ENCODE peak calls at places on chromosomes 3 and 15, in six cellular contexts. One of them, this sample, is unnamed.

GRCh38 chr3:8884630-8885290 is 78.5 kb downstream of the RAD18 start:
- DNase-seq in SW480: no peak
- DNase-seq in left colon: no peak
- DNase-seq in astrocyte of the spinal cord: no peak
- DNase-seq in C1 segment of cervical spinal cord: no peak
- DNase-seq in H4: no peak
- DNase-seq in this sample: no peak

GRCh38 chr3:9183011-9183410 is 66.4 kb downstream of the SRGAP3 start:
- DNase-seq in SW480: no peak
- DNase-seq in left colon: no peak
- DNase-seq in astrocyte of the spinal cord: no peak
- DNase-seq in C1 segment of cervical spinal cord: peak; percentile 54
- DNase-seq in H4: no peak
- DNase-seq in this sample: peak; percentile 28

GRCh38 chr3:115154611-115155010 is 7.5 kb upstream of the ZBTB20 start:
- DNase-seq in SW480: no peak
- DNase-seq in left colon: no peak
- DNase-seq in astrocyte of the spinal cord: no peak
- DNase-seq in C1 segment of cervical spinal cord: no peak
- DNase-seq in H4: no peak
- DNase-seq in this sample: no peak

GRCh38 chr3:52070724-52071621 is 14.6 kb upstream of the DUSP7 start:
- DNase-seq in SW480: no peak
- DNase-seq in left colon: no peak
- DNase-seq in astrocyte of the spinal cord: no peak
- DNase-seq in C1 segment of cervical spinal cord: peak; percentile 52
- DNase-seq in H4: no peak
- DNase-seq in this sample: no peak

GRCh38 chr3:159057621-159058020 is 255.8 kb downstream of the MFSD1 start:
- DNase-seq in SW480: no peak
- DNase-seq in left colon: no peak
- DNase-seq in astrocyte of the spinal cord: no peak
- DNase-seq in C1 segment of cervical spinal cord: no peak
- DNase-seq in H4: no peak
- DNase-seq in this sample: no peak

GRCh38 chr3:24487325-24488242 is 7.1 kb downstream of the THRB start:
- DNase-seq in SW480: no peak
- DNase-seq in left colon: no peak
- DNase-seq in astrocyte of the spinal cord: no peak
- DNase-seq in C1 segment of cervical spinal cord: no peak
- DNase-seq in H4: no peak
- DNase-seq in this sample: no peak

GRCh38 chr3:20914260-20914659 is 728.3 kb upstream of the SGO1 start:
- DNase-seq in SW480: no peak
- DNase-seq in left colon: no peak
- DNase-seq in astrocyte of the spinal cord: no peak
- DNase-seq in C1 segment of cervical spinal cord: no peak
- DNase-seq in H4: no peak
- DNase-seq in this sample: no peak

GRCh38 chr15:52794665-52795463 is 4.7 kb upstream of the ONECUT1 start:
- DNase-seq in SW480: no peak
- DNase-seq in left colon: no peak
- DNase-seq in astrocyte of the spinal cord: no peak
- DNase-seq in C1 segment of cervical spinal cord: no peak
- DNase-seq in H4: no peak
- DNase-seq in this sample: no peak

GRCh38 chr3:66469220-66469640 is 31.6 kb downstream of the LRIG1 start:
- DNase-seq in SW480: no peak
- DNase-seq in left colon: no peak
- DNase-seq in astrocyte of the spinal cord: no peak
- DNase-seq in C1 segment of cervical spinal cord: no peak
- DNase-seq in H4: no peak
- DNase-seq in this sample: no peak

GRCh38 chr15:96312641-96313335 is 17.7 kb upstream of the NR2F2 start:
- DNase-seq in SW480: no peak
- DNase-seq in left colon: no peak
- DNase-seq in astrocyte of the spinal cord: no peak
- DNase-seq in C1 segment of cervical spinal cord: no peak
- DNase-seq in H4: no peak
- DNase-seq in this sample: no peak

GRCh38 chr15:92909131-92909781 is 9.1 kb downstream of the CHD2 start:
- DNase-seq in SW480: no peak
- DNase-seq in left colon: no peak
- DNase-seq in astrocyte of the spinal cord: peak; percentile 76
- DNase-seq in C1 segment of cervical spinal cord: no peak
- DNase-seq in H4: no peak
- DNase-seq in this sample: no peak

GRCh38 chr15:96274698-96275097 is 55.8 kb upstream of the NR2F2 start:
- DNase-seq in SW480: no peak
- DNase-seq in left colon: no peak
- DNase-seq in astrocyte of the spinal cord: no peak
- DNase-seq in C1 segment of cervical spinal cord: no peak
- DNase-seq in H4: no peak
- DNase-seq in this sample: no peak

GRCh38 chr3:158148218-158148617 is 38.3 kb downstream of the RSRC1 start:
- DNase-seq in SW480: no peak
- DNase-seq in left colon: no peak
- DNase-seq in astrocyte of the spinal cord: no peak
- DNase-seq in C1 segment of cervical spinal cord: no peak
- DNase-seq in H4: no peak
- DNase-seq in this sample: no peak

GRCh38 chr3:163722421-163722820 is 1355.9 kb downstream of the SI start:
- DNase-seq in SW480: no peak
- DNase-seq in left colon: no peak
- DNase-seq in astrocyte of the spinal cord: no peak
- DNase-seq in C1 segment of cervical spinal cord: no peak
- DNase-seq in H4: no peak
- DNase-seq in this sample: no peak

GRCh38 chr15:68650901-68651709 is 72.3 kb downstream of the CORO2B start:
- DNase-seq in SW480: peak; percentile 20
- DNase-seq in left colon: peak; percentile 71
- DNase-seq in astrocyte of the spinal cord: no peak
- DNase-seq in C1 segment of cervical spinal cord: peak; percentile 64
- DNase-seq in H4: no peak
- DNase-seq in this sample: no peak

GRCh38 chr3:194395767-194396527 is 3.1 kb downstream of the GP5 start:
- DNase-seq in SW480: peak; percentile 70
- DNase-seq in left colon: peak; percentile 35
- DNase-seq in astrocyte of the spinal cord: no peak
- DNase-seq in C1 segment of cervical spinal cord: no peak
- DNase-seq in H4: no peak
- DNase-seq in this sample: peak; percentile 24

GRCh38 chr15:56042982-56043980 is 49.9 kb upstream of the NEDD4 start:
- DNase-seq in SW480: no peak
- DNase-seq in left colon: no peak
- DNase-seq in astrocyte of the spinal cord: no peak
- DNase-seq in C1 segment of cervical spinal cord: no peak
- DNase-seq in H4: peak; percentile 28
- DNase-seq in this sample: no peak

GRCh38 chr3:61563614-61564404 is 2.4 kb downstream of the PTPRG start:
- DNase-seq in SW480: no peak
- DNase-seq in left colon: peak; percentile 19
- DNase-seq in astrocyte of the spinal cord: no peak
- DNase-seq in C1 segment of cervical spinal cord: peak; percentile 28
- DNase-seq in H4: no peak
- DNase-seq in this sample: no peak

GRCh38 chr15:90539789-90540188 is 10.1 kb downstream of the CRTC3 start:
- DNase-seq in SW480: no peak
- DNase-seq in left colon: no peak
- DNase-seq in astrocyte of the spinal cord: no peak
- DNase-seq in C1 segment of cervical spinal cord: no peak
- DNase-seq in H4: no peak
- DNase-seq in this sample: no peak

GRCh38 chr3:33076952-33077351 is 20.0 kb downstream of the GLB1 start:
- DNase-seq in SW480: no peak
- DNase-seq in left colon: no peak
- DNase-seq in astrocyte of the spinal cord: no peak
- DNase-seq in C1 segment of cervical spinal cord: no peak
- DNase-seq in H4: no peak
- DNase-seq in this sample: no peak

This sample was measured in nucleus accumbens.